ENCODE peak calls at places on chromosomes 5 and 9, in ten cellular contexts. V, W, M, A, Z, B, T, R, X and D are unnamed samples.
A peak's percentile ranks its signal among the peaks of the same experiment; 100 is the strongest.

GRCh38 chr9:123251741-123252140 is 16.6 kb downstream of the STRBP start:
- DNase-seq in V (no peak), W (no peak), M (no peak), A (no peak), Z (no peak), B (no peak), T (no peak), R (no peak), X (no peak), D (no peak)

GRCh38 chr5:119355636-119356383 is at the start of gene TNFAIP8:
- DNase-seq in V (peak; percentile 78), W (peak; percentile 78), M (peak; percentile 53), A (peak; percentile 86), Z (peak; percentile 28), B (peak; percentile 68), T (peak; percentile 92), R (peak; percentile 5), X (peak; percentile 38), D (peak; percentile 69)

GRCh38 chr5:174693697-174694400 is 30.5 kb upstream of the MSX2 start:
- DNase-seq in V (peak; percentile 62), W (peak; percentile 5), M (no peak), A (no peak), Z (no peak), B (no peak), T (no peak), R (peak; percentile 24), X (no peak), D (peak; percentile 70)

GRCh38 chr5:1044117-1044516 is 35.5 kb downstream of the NKD2 start:
- DNase-seq in V (no peak), W (no peak), M (no peak), A (no peak), Z (no peak), B (no peak), T (peak; percentile 5), R (no peak), X (no peak), D (no peak)

GRCh38 chr5:60018091-60018490 is 124.6 kb upstream of the PDE4D start:
- DNase-seq in V (no peak), W (no peak), M (no peak), A (no peak), Z (no peak), B (no peak), T (no peak), R (no peak), X (no peak), D (no peak)

GRCh38 chr5:93303291-93303691 is 277.7 kb downstream of the NR2F1-AS1 start:
- DNase-seq in V (no peak), W (no peak), M (no peak), A (no peak), Z (no peak), B (no peak), T (no peak), R (no peak), X (no peak), D (no peak)

GRCh38 chr5:132099073-132099748 is 25.6 kb downstream of the CSF2 start:
- DNase-seq in V (no peak), W (no peak), M (no peak), A (no peak), Z (no peak), B (no peak), T (no peak), R (no peak), X (no peak), D (no peak)

GRCh38 chr5:39020465-39020864 is 53.7 kb downstream of the RICTOR start:
- DNase-seq in V (no peak), W (no peak), M (no peak), A (no peak), Z (no peak), B (no peak), T (no peak), R (no peak), X (no peak), D (no peak)

GRCh38 chr9:136944094-136944518 is 432 bp downstream of the FBXW5 start:
- DNase-seq in V (peak; percentile 86), W (no peak), M (peak; percentile 63), A (no peak), Z (peak; percentile 39), B (no peak), T (no peak), R (no peak), X (no peak), D (peak; percentile 55)

GRCh38 chr5:61450880-61451279 is 118.8 kb downstream of the ZSWIM6 start:
- DNase-seq in V (no peak), W (no peak), M (peak; percentile 87), A (no peak), Z (no peak), B (no peak), T (no peak), R (no peak), X (no peak), D (no peak)

GRCh38 chr9:97412628-97413382 is 909 bp downstream of the TDRD7 start:
- DNase-seq in V (no peak), W (peak; percentile 28), M (peak; percentile 11), A (no peak), Z (no peak), B (no peak), T (no peak), R (no peak), X (no peak), D (no peak)

GRCh38 chr9:127910613-127911205 is 6.1 kb downstream of the ST6GALNAC4 start:
- DNase-seq in V (no peak), W (peak; percentile 36), M (peak; percentile 83), A (no peak), Z (no peak), B (no peak), T (no peak), R (no peak), X (no peak), D (no peak)

GRCh38 chr9:24652181-24652580 is 106.5 kb upstream of the IZUMO3 start:
- DNase-seq in V (no peak), W (no peak), M (no peak), A (no peak), Z (no peak), B (no peak), T (no peak), R (no peak), X (no peak), D (no peak)

GRCh38 chr5:14872070-14872989 is 752 bp upstream of the ANKH start:
- DNase-seq in V (peak; percentile 81), W (peak; percentile 72), M (peak; percentile 49), A (peak; percentile 83), Z (peak; percentile 46), B (peak; percentile 84), T (peak; percentile 93), R (peak; percentile 53), X (peak; percentile 58), D (peak; percentile 42)

GRCh38 chr9:4299006-4299795 is 667 bp downstream of the GLIS3 start:
- DNase-seq in V (peak; percentile 67), W (peak; percentile 72), M (peak; percentile 65), A (peak; percentile 72), Z (peak; percentile 38), B (peak; percentile 13), T (peak; percentile 89), R (no peak), X (peak; percentile 47), D (peak; percentile 13)

GRCh38 chr5:146466521-146467349 is 19.6 kb downstream of the TCERG1 start:
- DNase-seq in V (no peak), W (peak; percentile 21), M (peak; percentile 23), A (no peak), Z (no peak), B (no peak), T (no peak), R (no peak), X (no peak), D (no peak)

GRCh38 chr9:69018688-69019087 is 4.8 kb upstream of the PRKACG start:
- DNase-seq in V (no peak), W (no peak), M (no peak), A (no peak), Z (no peak), B (no peak), T (no peak), R (no peak), X (no peak), D (no peak)

GRCh38 chr5:12072441-12072840 is 168.2 kb upstream of the CTNND2 start:
- DNase-seq in V (no peak), W (peak; percentile 44), M (no peak), A (no peak), Z (no peak), B (no peak), T (no peak), R (no peak), X (no peak), D (no peak)

GRCh38 chr9:92686954-92687353 is 17.0 kb upstream of the IPPK start:
- DNase-seq in V (no peak), W (peak; percentile 57), M (no peak), A (no peak), Z (no peak), B (no peak), T (peak; percentile 71), R (peak; percentile 45), X (no peak), D (no peak)
- TF ChIP-seq CTCF in V (no peak), W (peak; percentile 54), M (peak; percentile 38), A (no peak), Z (peak; percentile 33), B (no peak), T (no peak), R (peak; percentile 43), X (peak; percentile 32), D (no peak)

GRCh38 chr5:34491251-34491620 is 164.9 kb upstream of the RAI14 start:
- DNase-seq in V (no peak), W (no peak), M (peak; percentile 50), A (no peak), Z (no peak), B (no peak), T (no peak), R (no peak), X (no peak), D (no peak)
- TF ChIP-seq CTCF in V (no peak), W (no peak), M (no peak), A (no peak), Z (no peak), B (no peak), T (no peak), R (no peak), X (no peak), D (no peak)

GRCh38 chr9:1429328-1429727 is 379.2 kb downstream of the DMRT2 start:
- DNase-seq in V (no peak), W (peak; percentile 79), M (peak; percentile 8), A (no peak), Z (no peak), B (no peak), T (no peak), R (peak; percentile 39), X (peak; percentile 41), D (no peak)

DNA sequence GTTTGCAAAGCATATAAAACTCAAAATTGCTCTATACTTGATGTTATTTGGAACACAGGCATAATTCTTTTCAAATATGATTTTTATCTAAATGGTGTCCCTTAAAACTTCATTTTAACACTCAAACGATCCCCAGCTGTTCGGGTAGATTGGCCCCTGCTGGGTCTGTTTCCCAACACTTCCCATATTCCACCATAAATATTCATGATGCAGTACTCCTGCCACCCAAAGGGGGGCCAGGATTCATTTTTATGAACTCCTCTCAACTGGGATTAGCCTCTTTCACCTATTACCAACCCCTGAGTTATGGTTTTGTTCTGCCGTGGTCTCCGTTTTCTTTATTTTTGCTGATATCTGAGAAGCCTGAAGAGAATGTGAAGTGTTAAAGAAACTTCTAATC is 383.9 kb downstream of the DMRT2 start:
- DNase-seq in V (no peak), W (peak; percentile 37), M (peak; percentile 1), A (no peak), Z (no peak), B (no peak), T (no peak), R (no peak), X (peak; percentile 8), D (no peak)
- TF ChIP-seq CTCF in V (no peak), W (peak; percentile 39), M (peak; percentile 29), A (no peak), Z (peak; percentile 43), B (peak; percentile 19), T (no peak), R (no peak), X (peak; percentile 74), D (no peak)

GRCh38 chr5:153629496-153629895 is 139.0 kb downstream of the GRIA1 start:
- DNase-seq in V (no peak), W (no peak), M (no peak), A (no peak), Z (no peak), B (no peak), T (no peak), R (no peak), X (no peak), D (no peak)
- TF ChIP-seq CTCF in V (no peak), W (no peak), M (no peak), A (no peak), Z (no peak), B (no peak), T (no peak), R (no peak), X (no peak), D (no peak)